ENCODE peak calls at places on chromosomes 1 and 21, in nine cellular contexts. One of them, this sample, is unnamed.

GRCh38 chr1:242005866-242006565 is 7.1 kb upstream of the MAP1LC3C start:
- DNase-seq in posterior vena cava: no peak
- DNase-seq in activated effector memory CD4-positive, alpha-beta T cell treated with anti-CD3 and anti-CD28 coated beads, Interleukin-2, amount 50 U/mL, for 16 hours: no peak
- DNase-seq in SW480: no peak
- DNase-seq in pancreas: no peak
- DNase-seq in NCI-H1417: no peak
- DNase-seq in transverse colon: no peak
- DNase-seq in M059J: peak
- DNase-seq in nephron progenitor cell: no peak
- DNase-seq in this sample: no peak

GRCh38 chr1:45097944-45098343 is 85.9 kb downstream of the UROD start:
- DNase-seq in posterior vena cava: no peak
- DNase-seq in activated effector memory CD4-positive, alpha-beta T cell treated with anti-CD3 and anti-CD28 coated beads, Interleukin-2, amount 50 U/mL, for 16 hours: no peak
- DNase-seq in SW480: peak
- DNase-seq in pancreas: no peak
- DNase-seq in NCI-H1417: no peak
- DNase-seq in transverse colon: no peak
- DNase-seq in M059J: peak
- DNase-seq in nephron progenitor cell: no peak
- DNase-seq in this sample: no peak

GRCh38 chr1:14768589-14769304 is 170.3 kb downstream of the KAZN start:
- DNase-seq in posterior vena cava: no peak
- DNase-seq in activated effector memory CD4-positive, alpha-beta T cell treated with anti-CD3 and anti-CD28 coated beads, Interleukin-2, amount 50 U/mL, for 16 hours: no peak
- DNase-seq in SW480: no peak
- DNase-seq in pancreas: peak
- DNase-seq in NCI-H1417: no peak
- DNase-seq in transverse colon: no peak
- DNase-seq in M059J: no peak
- DNase-seq in nephron progenitor cell: no peak
- DNase-seq in this sample: no peak

GRCh38 chr1:115219937-115220336 is 118.1 kb downstream of the NGF start:
- DNase-seq in posterior vena cava: no peak
- DNase-seq in activated effector memory CD4-positive, alpha-beta T cell treated with anti-CD3 and anti-CD28 coated beads, Interleukin-2, amount 50 U/mL, for 16 hours: no peak
- DNase-seq in SW480: no peak
- DNase-seq in pancreas: no peak
- DNase-seq in NCI-H1417: no peak
- DNase-seq in transverse colon: no peak
- DNase-seq in M059J: no peak
- DNase-seq in nephron progenitor cell: no peak
- DNase-seq in this sample: no peak

GRCh38 chr1:39981957-39982356 is 27.0 kb downstream of the MFSD2A start:
- DNase-seq in posterior vena cava: no peak
- DNase-seq in activated effector memory CD4-positive, alpha-beta T cell treated with anti-CD3 and anti-CD28 coated beads, Interleukin-2, amount 50 U/mL, for 16 hours: no peak
- DNase-seq in SW480: peak
- DNase-seq in pancreas: no peak
- DNase-seq in NCI-H1417: no peak
- DNase-seq in transverse colon: peak
- DNase-seq in M059J: peak
- DNase-seq in nephron progenitor cell: no peak
- DNase-seq in this sample: no peak

GRCh38 chr21:36188081-36188681 is 31.6 kb downstream of the DOP1B start:
- DNase-seq in posterior vena cava: no peak
- DNase-seq in activated effector memory CD4-positive, alpha-beta T cell treated with anti-CD3 and anti-CD28 coated beads, Interleukin-2, amount 50 U/mL, for 16 hours: no peak
- DNase-seq in SW480: no peak
- DNase-seq in pancreas: peak
- DNase-seq in NCI-H1417: peak
- DNase-seq in transverse colon: peak
- DNase-seq in M059J: no peak
- DNase-seq in nephron progenitor cell: no peak
- DNase-seq in this sample: no peak

GRCh38 chr1:192518700-192519099 is 56.9 kb upstream of the RGS1 start:
- DNase-seq in posterior vena cava: no peak
- DNase-seq in activated effector memory CD4-positive, alpha-beta T cell treated with anti-CD3 and anti-CD28 coated beads, Interleukin-2, amount 50 U/mL, for 16 hours: no peak
- DNase-seq in SW480: no peak
- DNase-seq in pancreas: no peak
- DNase-seq in NCI-H1417: no peak
- DNase-seq in transverse colon: no peak
- DNase-seq in M059J: no peak
- DNase-seq in nephron progenitor cell: no peak
- DNase-seq in this sample: no peak

GRCh38 chr1:24970399-24970753 is 40.3 kb upstream of the RUNX3 start:
- DNase-seq in posterior vena cava: no peak
- DNase-seq in activated effector memory CD4-positive, alpha-beta T cell treated with anti-CD3 and anti-CD28 coated beads, Interleukin-2, amount 50 U/mL, for 16 hours: no peak
- DNase-seq in SW480: peak
- DNase-seq in pancreas: no peak
- DNase-seq in NCI-H1417: no peak
- DNase-seq in transverse colon: no peak
- DNase-seq in M059J: peak
- DNase-seq in nephron progenitor cell: peak
- DNase-seq in this sample: no peak

GRCh38 chr1:8545078-8545477 is 227.2 kb downstream of the SLC45A1 start:
- DNase-seq in posterior vena cava: no peak
- DNase-seq in activated effector memory CD4-positive, alpha-beta T cell treated with anti-CD3 and anti-CD28 coated beads, Interleukin-2, amount 50 U/mL, for 16 hours: peak
- DNase-seq in SW480: no peak
- DNase-seq in pancreas: no peak
- DNase-seq in NCI-H1417: no peak
- DNase-seq in transverse colon: no peak
- DNase-seq in M059J: no peak
- DNase-seq in nephron progenitor cell: no peak
- DNase-seq in this sample: no peak

This sample was measured in HEK293T.